ENCODE peak calls at places on chromosomes 3 and 15, in nine cellular contexts. I is heart right ventricle; U is IMR-90; J is RWPE2; L is mesendoderm; E is AG04450; O is CD4-positive, CD25-positive, alpha-beta regulatory T cell; D is neuronal stem cell; Q is dorsolateral prefrontal cortex. C is an unnamed sample.

GRCh38 chr3:133547432-133548041 is 25.9 kb upstream of the CDV3 start:
- DNase-seq in I (no peak), U (peak), J (no peak), L (peak), E (no peak), O (no peak), D (no peak), Q (no peak), C (no peak)

GRCh38 chr3:187263270-187263669 is 28.3 kb downstream of the MASP1 start:
- DNase-seq in I (no peak), U (peak), J (no peak), L (no peak), E (no peak), O (no peak), D (no peak), Q (no peak), C (no peak)

GRCh38 chr15:91116379-91117067 is 16.5 kb downstream of the SV2B start:
- DNase-seq in I (peak), U (no peak), J (no peak), L (no peak), E (no peak), O (no peak), D (no peak), Q (no peak), C (no peak)

GRCh38 chr3:195909294-195909644 is 918 bp upstream of the TNK2 start:
- DNase-seq in I (no peak), U (peak), J (no peak), L (peak), E (no peak), O (no peak), D (no peak), Q (no peak), C (no peak)

GRCh38 chr3:42721690-42722089 is 19.1 kb upstream of the HHATL start:
- DNase-seq in I (peak), U (no peak), J (no peak), L (no peak), E (no peak), O (no peak), D (no peak), Q (no peak), C (peak)

GRCh38 chr3:59374812-59375211 is 325.0 kb upstream of the CFAP20DC start:
- DNase-seq in I (no peak), U (no peak), J (no peak), L (peak), E (no peak), O (no peak), D (peak), Q (no peak), C (no peak)

GRCh38 chr3:42394579-42395288 is 15.7 kb downstream of the LYZL4 start:
- DNase-seq in I (no peak), U (no peak), J (no peak), L (no peak), E (no peak), O (no peak), D (no peak), Q (no peak), C (no peak)

GRCh38 chr3:30401971-30402370 is 204.4 kb upstream of the TGFBR2 start:
- DNase-seq in I (peak), U (peak), J (no peak), L (no peak), E (no peak), O (no peak), D (no peak), Q (no peak), C (no peak)

GRCh38 chr3:156666073-156666472 is 8.3 kb upstream of the TIPARP start:
- DNase-seq in I (no peak), U (no peak), J (no peak), L (no peak), E (no peak), O (no peak), D (no peak), Q (no peak), C (no peak)

GRCh38 chr3:124351430-124352142 is 359.7 kb upstream of the ROPN1 start:
- DNase-seq in I (peak), U (peak), J (no peak), L (peak), E (peak), O (no peak), D (peak), Q (no peak), C (peak)

GRCh38 chr15:98599911-98600685 is 48.2 kb upstream of the IGF1R start:
- DNase-seq in I (peak), U (peak), J (no peak), L (peak), E (peak), O (no peak), D (no peak), Q (no peak), C (no peak)

GRCh38 chr3:126424751-126425150 is 30.0 kb downstream of the CFAP100 start:
- DNase-seq in I (no peak), U (no peak), J (no peak), L (no peak), E (no peak), O (no peak), D (no peak), Q (no peak), C (no peak)

GRCh38 chr3:65751123-65751700 is 287.5 kb downstream of the MAGI1 start:
- DNase-seq in I (peak), U (peak), J (no peak), L (peak), E (no peak), O (no peak), D (peak), Q (peak), C (peak)

GRCh38 chr3:13002398-13003124 is 70.7 kb downstream of the IQSEC1 start:
- DNase-seq in I (no peak), U (no peak), J (no peak), L (no peak), E (no peak), O (no peak), D (no peak), Q (no peak), C (no peak)

GRCh38 chr3:184377882-184378445 is at the start of gene THPO:
- DNase-seq in I (no peak), U (no peak), J (no peak), L (peak), E (no peak), O (no peak), D (no peak), Q (no peak), C (no peak)

GRCh38 chr3:151085889-151086483 is 522 bp downstream of the MED12L start:
- DNase-seq in I (peak), U (no peak), J (no peak), L (peak), E (no peak), O (no peak), D (peak), Q (peak), C (peak)

GRCh38 chr15:91952216-91952615 is 98.7 kb downstream of the SLCO3A1 start:
- DNase-seq in I (no peak), U (no peak), J (no peak), L (no peak), E (no peak), O (no peak), D (no peak), Q (no peak), C (no peak)

GRCh38 chr3:101643861-101644613 is 32.9 kb downstream of the ZBTB11 start:
- DNase-seq in I (no peak), U (peak), J (no peak), L (no peak), E (peak), O (no peak), D (no peak), Q (no peak), C (no peak)

GRCh38 chr3:142963266-142964149 is at the start of gene PAQR9:
- DNase-seq in I (no peak), U (no peak), J (no peak), L (peak), E (no peak), O (no peak), D (peak), Q (peak), C (no peak)

GRCh38 chr3:143503325-143503885 is 344.9 kb downstream of the SLC9A9 start:
- DNase-seq in I (no peak), U (no peak), J (no peak), L (no peak), E (no peak), O (no peak), D (no peak), Q (no peak), C (no peak)

GRCh38 chr3:100871307-100871706 is 121.9 kb downstream of the ABI3BP start:
- DNase-seq in I (no peak), U (no peak), J (no peak), L (no peak), E (no peak), O (no peak), D (no peak), Q (no peak), C (no peak)

GRCh38 chr3:21718161-21718765 is 32.7 kb downstream of the ZNF385D start:
- DNase-seq in I (no peak), U (peak), J (no peak), L (peak), E (peak), O (no peak), D (no peak), Q (no peak), C (no peak)

GRCh38 chr3:27312044-27312668 is 57.0 kb downstream of the NEK10 start:
- DNase-seq in I (no peak), U (peak), J (no peak), L (peak), E (peak), O (no peak), D (peak), Q (no peak), C (no peak)

GRCh38 chr3:126370606-126371005 is 13.4 kb upstream of the KLF15 start:
- DNase-seq in I (no peak), U (no peak), J (peak), L (no peak), E (no peak), O (no peak), D (no peak), Q (no peak), C (no peak)

GRCh38 chr3:197001972-197002700 is 27.5 kb downstream of the MELTF start:
- DNase-seq in I (no peak), U (no peak), J (no peak), L (no peak), E (no peak), O (no peak), D (no peak), Q (peak), C (no peak)
- H3K27ac ChIP-seq in I (peak), U (no peak), J (peak), L (no peak), E (no peak), O (no peak), D (no peak), Q (peak), C (peak)

GRCh38 chr15:48968066-48968465 is 4.3 kb upstream of the SHC4 start:
- DNase-seq in I (no peak), U (no peak), J (no peak), L (no peak), E (no peak), O (no peak), D (no peak), Q (no peak), C (no peak)
- H3K27ac ChIP-seq in I (no peak), U (no peak), J (no peak), L (no peak), E (no peak), O (no peak), D (no peak), Q (no peak), C (no peak)

GRCh38 chr3:46104706-46105105 is 77.4 kb upstream of the XCR1 start:
- DNase-seq in I (no peak), U (no peak), J (no peak), L (no peak), E (no peak), O (no peak), D (no peak), Q (no peak), C (no peak)

GRCh38 chr3:46102059-46102779 is 74.9 kb upstream of the XCR1 start:
- DNase-seq in I (no peak), U (no peak), J (no peak), L (no peak), E (no peak), O (no peak), D (no peak), Q (no peak), C (no peak)

GRCh38 chr3:46107682-46108081 is 80.4 kb upstream of the XCR1 start:
- DNase-seq in I (no peak), U (no peak), J (no peak), L (no peak), E (no peak), O (no peak), D (no peak), Q (no peak), C (no peak)

GRCh38 chr3:46102780-46103130 is 75.5 kb upstream of the XCR1 start:
- DNase-seq in I (no peak), U (no peak), J (no peak), L (no peak), E (no peak), O (no peak), D (no peak), Q (no peak), C (no peak)

GRCh38 chr3:46105313-46105919 is 78.1 kb upstream of the XCR1 start:
- DNase-seq in I (no peak), U (no peak), J (no peak), L (no peak), E (no peak), O (no peak), D (no peak), Q (no peak), C (no peak)
- H3K27ac ChIP-seq in I (no peak), U (no peak), J (no peak), L (no peak), E (no peak), O (no peak), D (no peak), Q (no peak), C (no peak)

GRCh38 chr3:185959609-185960517 is 22.0 kb upstream of the TRA2B start:
- DNase-seq in I (no peak), U (peak), J (no peak), L (peak), E (no peak), O (no peak), D (no peak), Q (no peak), C (no peak)
- H3K27ac ChIP-seq in I (no peak), U (peak), J (peak), L (no peak), E (peak), O (no peak), D (no peak), Q (no peak), C (no peak)

DNA sequence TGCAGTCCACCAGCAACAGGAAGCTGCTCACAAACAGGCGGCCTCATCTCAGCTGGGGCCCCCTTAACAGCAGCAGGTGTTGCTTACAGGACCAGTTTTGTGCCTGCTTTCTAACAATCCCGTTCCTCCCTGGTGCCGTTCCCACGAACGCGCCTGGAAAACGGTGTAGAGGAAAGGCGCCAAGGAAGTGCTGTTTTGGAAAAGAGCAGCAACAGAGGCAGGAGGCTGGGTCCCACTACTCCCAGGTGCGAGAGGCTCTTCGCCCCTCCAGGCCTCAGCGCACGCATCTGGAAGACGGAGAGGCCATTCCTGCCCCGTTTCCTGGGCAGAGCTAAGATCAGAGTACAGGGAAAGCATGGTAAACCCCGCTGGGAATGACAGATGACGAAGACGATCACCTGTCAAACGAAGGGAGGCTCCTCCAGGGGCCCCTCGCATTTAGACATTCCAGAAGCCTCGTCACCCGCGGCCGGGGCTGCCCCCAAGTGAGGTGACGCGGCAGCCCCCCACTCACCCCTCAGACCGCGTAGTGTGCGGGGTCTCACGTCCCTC is 603 bp downstream of the SCAPER start:
- DNase-seq in I (peak), U (peak), J (no peak), L (peak), E (no peak), O (peak), D (peak), Q (peak), C (peak)
- H3K27ac ChIP-seq in I (peak), U (peak), J (peak), L (peak), E (no peak), O (peak), D (no peak), Q (peak), C (peak)

DNA sequence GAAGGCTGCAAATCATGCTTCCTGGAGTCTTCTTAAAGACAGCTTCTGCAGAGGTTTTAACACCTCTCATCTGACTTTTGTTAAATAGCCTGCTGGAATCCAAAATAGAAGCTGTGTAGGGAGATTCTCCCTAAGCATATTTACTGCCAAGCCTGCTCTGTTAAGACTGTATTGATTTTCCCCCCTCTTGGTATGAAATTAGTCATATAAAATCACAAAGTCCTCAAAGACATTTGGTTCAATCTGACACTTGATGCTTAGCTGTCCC is 94.6 kb downstream of the ITPR1 start:
- DNase-seq in I (no peak), U (no peak), J (no peak), L (no peak), E (no peak), O (no peak), D (no peak), Q (no peak), C (no peak)
- H3K27ac ChIP-seq in I (no peak), U (no peak), J (no peak), L (no peak), E (no peak), O (no peak), D (peak), Q (no peak), C (no peak)

GRCh38 chr3:112499328-112499727 is at the start of gene BTLA:
- DNase-seq in I (no peak), U (no peak), J (no peak), L (no peak), E (no peak), O (no peak), D (no peak), Q (no peak), C (no peak)
- H3K27ac ChIP-seq in I (no peak), U (no peak), J (no peak), L (no peak), E (no peak), O (peak), D (no peak), Q (no peak), C (no peak)

GRCh38 chr15:69474291-69474690 is 21.7 kb downstream of the RPLP1 start:
- DNase-seq in I (no peak), U (peak), J (peak), L (no peak), E (no peak), O (no peak), D (no peak), Q (no peak), C (no peak)
- H3K27ac ChIP-seq in I (no peak), U (no peak), J (peak), L (no peak), E (no peak), O (no peak), D (no peak), Q (no peak), C (no peak)

C was measured in substantia nigra.